ENCODE peak calls at places on chromosomes 11 and 22, in ten cellular contexts. M, W, H, R, C, I, P, Z, V and O are unnamed samples.
A peak's percentile ranks its signal among the peaks of the same experiment; 100 is the strongest.

GRCh38 chr11:9176550-9176949 is 85.2 kb upstream of the SCUBE2 start:
- DNase-seq in M (no peak), W (no peak), H (no peak), R (no peak), C (no peak), I (no peak), P (no peak), Z (no peak), V (no peak), O (no peak)

GRCh38 chr11:87215236-87215635 is 177.5 kb downstream of the TMEM135 start:
- DNase-seq in M (no peak), W (no peak), H (no peak), R (no peak), C (no peak), I (no peak), P (no peak), Z (no peak), V (no peak), O (no peak)

GRCh38 chr11:2930705-2931415 is 1.6 kb upstream of the PHLDA2 start:
- DNase-seq in M (peak; percentile 86), W (peak; percentile 95), H (peak; percentile 90), R (peak; percentile 27), C (no peak), I (peak; percentile 98), P (peak; percentile 89), Z (peak; percentile 57), V (peak; percentile 70), O (no peak)

GRCh38 chr11:112786886-112787530 is 174.2 kb upstream of the NCAM1 start:
- DNase-seq in M (no peak), W (no peak), H (no peak), R (no peak), C (no peak), I (no peak), P (no peak), Z (no peak), V (no peak), O (no peak)

GRCh38 chr22:43436536-43437267 is 24.9 kb downstream of the MPPED1 start:
- DNase-seq in M (no peak), W (no peak), H (no peak), R (no peak), C (no peak), I (peak; percentile 57), P (peak; percentile 44), Z (no peak), V (no peak), O (no peak)

GRCh38 chr22:47006433-47006832 is 244.0 kb downstream of the TBC1D22A start:
- DNase-seq in M (no peak), W (no peak), H (no peak), R (no peak), C (peak; percentile 72), I (peak; percentile 22), P (no peak), Z (no peak), V (no peak), O (no peak)

GRCh38 chr22:17638182-17638431 is 450 bp upstream of the BCL2L13 start:
- DNase-seq in M (no peak), W (no peak), H (no peak), R (no peak), C (no peak), I (peak; percentile 70), P (peak; percentile 75), Z (peak; percentile 32), V (no peak), O (no peak)

GRCh38 chr11:44030276-44030932 is 17.4 kb upstream of the ACCSL start:
- DNase-seq in M (no peak), W (no peak), H (peak; percentile 61), R (no peak), C (peak; percentile 81), I (peak; percentile 46), P (no peak), Z (peak; percentile 82), V (no peak), O (no peak)

GRCh38 chr11:38460901-38461300 is 1862.9 kb upstream of the RAG2 start:
- DNase-seq in M (no peak), W (no peak), H (peak; percentile 63), R (no peak), C (peak; percentile 47), I (no peak), P (no peak), Z (peak; percentile 19), V (no peak), O (no peak)

GRCh38 chr11:76266269-76266668 is 60.0 kb upstream of the WNT11 start:
- DNase-seq in M (peak; percentile 10), W (no peak), H (no peak), R (no peak), C (no peak), I (no peak), P (no peak), Z (peak; percentile 79), V (no peak), O (no peak)

GRCh38 chr11:15816270-15816871 is 540.0 kb downstream of the SOX6 start:
- DNase-seq in M (no peak), W (no peak), H (peak; percentile 46), R (no peak), C (no peak), I (no peak), P (no peak), Z (peak; percentile 63), V (no peak), O (no peak)

GRCh38 chr22:37427128-37427710 is at the start of gene ELFN2:
- DNase-seq in M (no peak), W (no peak), H (no peak), R (no peak), C (no peak), I (peak; percentile 89), P (no peak), Z (no peak), V (no peak), O (no peak)

GRCh38 chr22:37427711-37428635 is 694 bp upstream of the ELFN2 start:
- DNase-seq in M (no peak), W (no peak), H (no peak), R (no peak), C (no peak), I (peak; percentile 85), P (no peak), Z (no peak), V (no peak), O (no peak)

GRCh38 chr22:37425369-37425768 is 1.9 kb downstream of the ELFN2 start:
- DNase-seq in M (no peak), W (no peak), H (no peak), R (no peak), C (no peak), I (no peak), P (no peak), Z (no peak), V (no peak), O (no peak)

GRCh38 chr22:37426532-37427127 is 649 bp downstream of the ELFN2 start:
- DNase-seq in M (no peak), W (no peak), H (no peak), R (no peak), C (no peak), I (no peak), P (no peak), Z (no peak), V (no peak), O (no peak)

DNA sequence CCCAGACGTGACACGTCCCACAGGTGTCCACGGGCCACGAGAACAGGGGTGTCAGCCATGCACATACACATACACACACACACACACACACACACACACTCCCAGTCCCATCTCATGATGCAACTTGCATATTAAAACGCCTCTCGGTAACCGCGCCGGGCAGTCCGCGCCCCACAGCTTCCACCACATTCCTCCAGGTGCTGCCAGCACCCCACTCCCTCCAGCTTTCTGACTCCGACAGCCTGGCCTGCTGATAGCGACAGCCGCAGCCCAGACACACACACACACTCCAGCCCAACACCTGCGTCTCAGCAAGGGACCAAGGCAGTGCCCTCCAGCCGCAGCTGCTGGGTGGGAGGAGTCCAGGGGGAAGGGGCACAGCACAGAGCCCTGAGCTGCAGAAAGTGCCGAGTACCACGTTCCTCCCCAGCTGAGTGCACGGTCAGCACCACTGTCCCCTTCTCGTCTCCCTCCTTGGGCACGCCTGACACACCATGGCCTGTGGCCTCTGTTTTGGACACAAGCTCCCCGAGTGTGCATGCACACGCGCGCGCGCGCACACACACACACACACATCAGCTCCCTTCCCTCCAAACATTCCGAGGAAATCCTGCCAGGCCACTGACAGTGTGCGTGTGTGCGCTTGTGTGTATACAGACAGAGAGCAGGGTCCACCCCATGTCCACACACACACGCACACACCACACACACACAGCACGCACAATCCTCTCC is 1.3 kb downstream of the ELFN2 start:
- DNase-seq in M (no peak), W (no peak), H (no peak), R (no peak), C (no peak), I (peak; percentile 88), P (no peak), Z (no peak), V (no peak), O (no peak)
- H3K27me3 ChIP-seq in M (no peaks in the 10 kb centered on the region), W (peaks cover 41% of the 10 kb centered on the region), H (peaks cover 13% of the 10 kb centered on the region), R (peaks cover 10% of the 10 kb centered on the region), C (peaks cover 56% of the 10 kb centered on the region), I (peaks cover 43% of the 10 kb centered on the region), P (peaks cover 73% of the 10 kb centered on the region), Z (peaks cover 95% of the 10 kb centered on the region), V (peaks cover 32% of the 10 kb centered on the region), O (no peaks in the 10 kb centered on the region)

DNA sequence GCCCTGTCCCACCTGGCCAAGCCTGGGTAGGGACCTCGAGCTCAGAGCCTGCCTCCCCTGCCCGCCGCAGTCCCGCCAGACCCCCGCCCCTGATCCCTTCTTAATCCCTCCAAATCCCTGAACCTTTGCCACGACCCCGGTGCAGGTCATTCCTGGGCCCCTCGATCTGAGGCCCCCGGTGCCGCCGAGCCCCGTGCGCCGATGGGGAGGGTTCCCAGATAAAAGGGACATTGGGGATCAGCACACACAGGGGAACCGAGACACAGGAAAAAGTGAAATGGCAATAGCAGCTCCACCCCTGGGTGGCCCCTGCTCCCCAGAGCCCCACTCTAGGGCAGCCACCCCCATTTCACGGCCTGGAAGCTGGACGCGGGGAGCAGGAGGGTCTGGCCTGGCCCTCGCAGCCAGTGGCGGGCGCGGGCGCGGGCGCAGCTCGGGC is 1.3 kb upstream of the WNT7B start:
- DNase-seq in M (no peak), W (no peak), H (no peak), R (no peak), C (no peak), I (peak; percentile 79), P (no peak), Z (no peak), V (no peak), O (no peak)
- H3K4me3 ChIP-seq in M (no peak overlapping the region), W (peak overlapping the region; percentile 70), H (peak overlapping the region; percentile 50), R (no peak overlapping the region), C (peak overlapping the region; percentile 51), I (no peak overlapping the region), P (peak overlapping the region; percentile 77), Z (peak overlapping the region; percentile 38), V (peak overlapping the region; percentile 71), O (peak overlapping the region; percentile 79)

DNA sequence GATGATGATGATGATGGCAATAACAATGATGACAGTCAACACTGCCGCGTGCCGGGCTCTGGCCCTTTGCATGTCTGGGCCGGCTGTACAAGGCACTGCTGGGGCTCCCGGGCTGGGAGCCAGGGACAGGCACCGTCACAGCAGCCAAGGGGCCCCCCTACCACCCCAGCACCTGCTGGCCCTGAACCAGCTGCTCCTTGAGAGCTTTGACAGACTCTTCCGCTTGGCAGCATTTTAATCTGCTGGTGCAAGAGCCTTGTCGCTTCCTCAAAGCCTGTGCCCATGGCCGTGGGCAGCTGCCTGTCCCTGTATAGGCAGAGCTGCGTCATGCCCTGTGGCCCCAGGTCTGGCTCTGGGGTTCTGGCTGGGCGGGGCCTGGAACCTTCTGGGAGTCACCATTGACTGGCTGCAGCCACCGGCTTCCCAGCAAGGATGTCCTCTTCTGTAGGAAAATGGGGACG is 12.9 kb upstream of the MUC6 start:
- DNase-seq in M (no peak), W (no peak), H (peak; percentile 34), R (no peak), C (no peak), I (peak; percentile 45), P (peak; percentile 90), Z (no peak), V (peak; percentile 48), O (no peak)
- H3K27me3 ChIP-seq in M (no peaks in the 10 kb centered on the region), W (peaks cover 11% of the 10 kb centered on the region), H (no peaks in the 10 kb centered on the region), R (no peaks in the 10 kb centered on the region), C (peaks cover 7% of the 10 kb centered on the region), I (no peaks in the 10 kb centered on the region), P (peaks cover 36% of the 10 kb centered on the region), Z (peaks cover 74% of the 10 kb centered on the region), V (peaks cover 16% of the 10 kb centered on the region), O (no peaks in the 10 kb centered on the region)

GRCh38 chr22:40967120-40967760 is 16.1 kb downstream of the RBX1 start:
- DNase-seq in M (no peak), W (no peak), H (no peak), R (no peak), C (no peak), I (no peak), P (no peak), Z (no peak), V (no peak), O (no peak)
- H3K4me3 ChIP-seq in M (no peak overlapping the region), W (no peak overlapping the region), H (no peak overlapping the region), R (peak overlapping the region; percentile 32), C (no peak overlapping the region), I (no peak overlapping the region), P (no peak overlapping the region), Z (no peak overlapping the region), V (no peak overlapping the region), O (no peak overlapping the region)